ENCODE peak calls at places on chromosome 17, in five cellular contexts. U is activated T-cell treated with anti-CD3 and anti-CD28 coated beads for 1 hour, K is NCI-H1436 treated with DMSO at 0.1 percent for 48 hours, J is neuronal stem cell, Q is AG09319. C is an unnamed sample.

GRCh38 chr17:81400154-81400938 is 5.1 kb downstream of the BAHCC1 start:
- DNase-seq in U (no peak), K (no peak), J (peak), Q (no peak), C (no peak)

GRCh38 chr17:869067-869466 is 86.9 kb downstream of the MRM3 start:
- DNase-seq in U (no peak), K (no peak), J (no peak), Q (peak), C (peak)

GRCh38 chr17:27457731-27458523 is 1.7 kb downstream of the KSR1 start:
- DNase-seq in U (no peak), K (no peak), J (peak), Q (peak), C (no peak)

GRCh38 chr17:47999612-48000011 is 28.7 kb downstream of the CDK5RAP3 start:
- DNase-seq in U (no peak), K (peak), J (no peak), Q (no peak), C (no peak)

GRCh38 chr17:83007504-83008475 is 71.6 kb upstream of the METRNL start:
- DNase-seq in U (no peak), K (no peak), J (no peak), Q (no peak), C (no peak)

GRCh38 chr17:68777856-68778694 is 176.9 kb upstream of the FAM20A start:
- DNase-seq in U (no peak), K (peak), J (no peak), Q (no peak), C (no peak)

GRCh38 chr17:75181608-75182318 is 996 bp downstream of the SUMO2 start:
- DNase-seq in U (peak), K (no peak), J (no peak), Q (no peak), C (no peak)

GRCh38 chr17:39963826-39964225 is 1.0 kb downstream of the GSDMA start:
- DNase-seq in U (no peak), K (no peak), J (no peak), Q (no peak), C (no peak)

GRCh38 chr17:43418441-43419374 is 19.9 kb downstream of the ARL4D start:
- DNase-seq in U (no peak), K (peak), J (no peak), Q (peak), C (no peak)

GRCh38 chr17:50774225-50774803 is 7.0 kb upstream of the ANKRD40CL start:
- DNase-seq in U (no peak), K (no peak), J (no peak), Q (no peak), C (no peak)

GRCh38 chr17:64250211-64250835 is 12.7 kb downstream of the TEX2 start:
- DNase-seq in U (no peak), K (no peak), J (no peak), Q (no peak), C (no peak)

GRCh38 chr17:41917192-41917591 is 1.6 kb downstream of the ACLY start:
- DNase-seq in U (no peak), K (no peak), J (no peak), Q (peak), C (no peak)

GRCh38 chr17:53574038-53574437 is 248.7 kb upstream of the KIF2B start:
- DNase-seq in U (no peak), K (no peak), J (no peak), Q (no peak), C (no peak)

GRCh38 chr17:21199311-21199710 is 14.7 kb downstream of the TMEM11 start:
- DNase-seq in U (no peak), K (no peak), J (no peak), Q (peak), C (no peak)

GRCh38 chr17:59504821-59505220 is 60.6 kb upstream of the DHX40 start:
- DNase-seq in U (no peak), K (no peak), J (no peak), Q (no peak), C (no peak)

GRCh38 chr17:33520404-33521032 is 227.4 kb upstream of the ASIC2 start:
- DNase-seq in U (peak), K (no peak), J (peak), Q (no peak), C (no peak)

GRCh38 chr17:61412860-61413653 is 13.4 kb downstream of the TBX2 start:
- DNase-seq in U (no peak), K (no peak), J (no peak), Q (no peak), C (no peak)

GRCh38 chr17:74271902-74272563 is 2.0 kb upstream of the DNAI2 start:
- DNase-seq in U (no peak), K (no peak), J (no peak), Q (no peak), C (no peak)

GRCh38 chr17:7515912-7516610 is 31.9 kb downstream of the POLR2A start:
- DNase-seq in U (no peak), K (no peak), J (no peak), Q (no peak), C (no peak)

GRCh38 chr17:83055911-83056582 is 23.4 kb upstream of the METRNL start:
- DNase-seq in U (no peak), K (no peak), J (no peak), Q (no peak), C (peak)

GRCh38 chr17:1907818-1908698 is 78.3 kb downstream of the RPA1 start:
- DNase-seq in U (no peak), K (no peak), J (peak), Q (no peak), C (peak)

GRCh38 chr17:42354956-42355843 is 33.0 kb downstream of the STAT3 start:
- DNase-seq in U (no peak), K (no peak), J (no peak), Q (peak), C (no peak)

GRCh38 chr17:16313159-16314090 is 39.8 kb downstream of the CENPV start:
- DNase-seq in U (no peak), K (no peak), J (no peak), Q (no peak), C (no peak)

GRCh38 chr17:64385187-64386083 is 5.2 kb downstream of the PECAM1 start:
- DNase-seq in U (no peak), K (no peak), J (no peak), Q (peak), C (peak)

GRCh38 chr17:58411408-58411894 is 5.9 kb downstream of the RNF43 start:
- DNase-seq in U (no peak), K (no peak), J (no peak), Q (no peak), C (no peak)

C was measured in retinal pigment epithelial cell.